ENCODE peak calls at places on chromosome 22, in six cellular contexts. One of them, this sample, is unnamed.

GRCh38 chr22:25626146-25626992 is 61.9 kb downstream of the GRK3 start:
- DNase-seq in sciatic nerve: no peak
- DNase-seq in RWPE1: no peak
- DNase-seq in naive thymus-derived CD8-positive, alpha-beta T cell: no peak
- DNase-seq in left ventricle myocardium superior: no peak
- DNase-seq in activated T-cell treated with anti-CD3 and anti-CD28 coated beads, Interleukin-2, amount 50 U/mL, for 4 hours: no peak
- DNase-seq in this sample: no peak

GRCh38 chr22:38955250-38955775 is 2.1 kb upstream of the APOBEC3A start:
- DNase-seq in sciatic nerve: no peak
- DNase-seq in RWPE1: no peak
- DNase-seq in naive thymus-derived CD8-positive, alpha-beta T cell: no peak
- DNase-seq in left ventricle myocardium superior: no peak
- DNase-seq in activated T-cell treated with anti-CD3 and anti-CD28 coated beads, Interleukin-2, amount 50 U/mL, for 4 hours: no peak
- DNase-seq in this sample: no peak

GRCh38 chr22:17470880-17471500 is 92.3 kb upstream of the SLC25A18 start:
- DNase-seq in sciatic nerve: no peak
- DNase-seq in RWPE1: no peak
- DNase-seq in naive thymus-derived CD8-positive, alpha-beta T cell: no peak
- DNase-seq in left ventricle myocardium superior: no peak
- DNase-seq in activated T-cell treated with anti-CD3 and anti-CD28 coated beads, Interleukin-2, amount 50 U/mL, for 4 hours: no peak
- DNase-seq in this sample: no peak

GRCh38 chr22:42904049-42904448 is 47.0 kb upstream of the ARFGAP3 start:
- DNase-seq in sciatic nerve: no peak
- DNase-seq in RWPE1: no peak
- DNase-seq in naive thymus-derived CD8-positive, alpha-beta T cell: no peak
- DNase-seq in left ventricle myocardium superior: peak
- DNase-seq in activated T-cell treated with anti-CD3 and anti-CD28 coated beads, Interleukin-2, amount 50 U/mL, for 4 hours: no peak
- DNase-seq in this sample: no peak

GRCh38 chr22:20963201-20964052 is 3.6 kb upstream of the AIFM3 start:
- DNase-seq in sciatic nerve: no peak
- DNase-seq in RWPE1: no peak
- DNase-seq in naive thymus-derived CD8-positive, alpha-beta T cell: no peak
- DNase-seq in left ventricle myocardium superior: no peak
- DNase-seq in activated T-cell treated with anti-CD3 and anti-CD28 coated beads, Interleukin-2, amount 50 U/mL, for 4 hours: no peak
- DNase-seq in this sample: no peak

GRCh38 chr22:37431811-37432707 is 4.8 kb upstream of the ELFN2 start:
- DNase-seq in sciatic nerve: no peak
- DNase-seq in RWPE1: peak
- DNase-seq in naive thymus-derived CD8-positive, alpha-beta T cell: no peak
- DNase-seq in left ventricle myocardium superior: peak
- DNase-seq in activated T-cell treated with anti-CD3 and anti-CD28 coated beads, Interleukin-2, amount 50 U/mL, for 4 hours: no peak
- DNase-seq in this sample: no peak

GRCh38 chr22:21657361-21658118 is 8.3 kb upstream of the PPIL2 start:
- DNase-seq in sciatic nerve: peak
- DNase-seq in RWPE1: peak
- DNase-seq in naive thymus-derived CD8-positive, alpha-beta T cell: peak
- DNase-seq in left ventricle myocardium superior: peak
- DNase-seq in activated T-cell treated with anti-CD3 and anti-CD28 coated beads, Interleukin-2, amount 50 U/mL, for 4 hours: peak
- DNase-seq in this sample: peak

GRCh38 chr22:45207981-45208664 is 32.6 kb downstream of the KIAA0930 start:
- DNase-seq in sciatic nerve: peak
- DNase-seq in RWPE1: no peak
- DNase-seq in naive thymus-derived CD8-positive, alpha-beta T cell: no peak
- DNase-seq in left ventricle myocardium superior: no peak
- DNase-seq in activated T-cell treated with anti-CD3 and anti-CD28 coated beads, Interleukin-2, amount 50 U/mL, for 4 hours: no peak
- DNase-seq in this sample: no peak

GRCh38 chr22:49023161-49023878 is 804.4 kb downstream of the BRD1 start:
- DNase-seq in sciatic nerve: peak
- DNase-seq in RWPE1: no peak
- DNase-seq in naive thymus-derived CD8-positive, alpha-beta T cell: no peak
- DNase-seq in left ventricle myocardium superior: no peak
- DNase-seq in activated T-cell treated with anti-CD3 and anti-CD28 coated beads, Interleukin-2, amount 50 U/mL, for 4 hours: no peak
- DNase-seq in this sample: no peak

GRCh38 chr22:50620861-50621490 is 7.0 kb downstream of the ARSA start:
- DNase-seq in sciatic nerve: no peak
- DNase-seq in RWPE1: no peak
- DNase-seq in naive thymus-derived CD8-positive, alpha-beta T cell: peak
- DNase-seq in left ventricle myocardium superior: no peak
- DNase-seq in activated T-cell treated with anti-CD3 and anti-CD28 coated beads, Interleukin-2, amount 50 U/mL, for 4 hours: no peak
- DNase-seq in this sample: no peak

GRCh38 chr22:45407793-45408192 is 5.6 kb downstream of the SMC1B start:
- DNase-seq in sciatic nerve: no peak
- DNase-seq in RWPE1: no peak
- DNase-seq in naive thymus-derived CD8-positive, alpha-beta T cell: no peak
- DNase-seq in left ventricle myocardium superior: no peak
- DNase-seq in activated T-cell treated with anti-CD3 and anti-CD28 coated beads, Interleukin-2, amount 50 U/mL, for 4 hours: no peak
- DNase-seq in this sample: no peak

GRCh38 chr22:40281717-40282116 is 64.6 kb upstream of the ADSL start:
- DNase-seq in sciatic nerve: no peak
- DNase-seq in RWPE1: peak
- DNase-seq in naive thymus-derived CD8-positive, alpha-beta T cell: no peak
- DNase-seq in left ventricle myocardium superior: peak
- DNase-seq in activated T-cell treated with anti-CD3 and anti-CD28 coated beads, Interleukin-2, amount 50 U/mL, for 4 hours: no peak
- DNase-seq in this sample: no peak

GRCh38 chr22:23534201-23534850 is 45.8 kb downstream of the IGLL1 start:
- DNase-seq in sciatic nerve: peak
- DNase-seq in RWPE1: no peak
- DNase-seq in naive thymus-derived CD8-positive, alpha-beta T cell: no peak
- DNase-seq in left ventricle myocardium superior: no peak
- DNase-seq in activated T-cell treated with anti-CD3 and anti-CD28 coated beads, Interleukin-2, amount 50 U/mL, for 4 hours: no peak
- DNase-seq in this sample: no peak

GRCh38 chr22:25072406-25072805 is 119.9 kb downstream of the KIAA1671 start:
- DNase-seq in sciatic nerve: no peak
- DNase-seq in RWPE1: no peak
- DNase-seq in naive thymus-derived CD8-positive, alpha-beta T cell: no peak
- DNase-seq in left ventricle myocardium superior: no peak
- DNase-seq in activated T-cell treated with anti-CD3 and anti-CD28 coated beads, Interleukin-2, amount 50 U/mL, for 4 hours: no peak
- DNase-seq in this sample: no peak

GRCh38 chr22:40709752-40710413 is 30.6 kb downstream of the MCHR1 start:
- DNase-seq in sciatic nerve: no peak
- DNase-seq in RWPE1: no peak
- DNase-seq in naive thymus-derived CD8-positive, alpha-beta T cell: no peak
- DNase-seq in left ventricle myocardium superior: peak
- DNase-seq in activated T-cell treated with anti-CD3 and anti-CD28 coated beads, Interleukin-2, amount 50 U/mL, for 4 hours: no peak
- DNase-seq in this sample: no peak

GRCh38 chr22:27554106-27554814 is 247.3 kb downstream of the MN1 start:
- DNase-seq in sciatic nerve: no peak
- DNase-seq in RWPE1: peak
- DNase-seq in naive thymus-derived CD8-positive, alpha-beta T cell: no peak
- DNase-seq in left ventricle myocardium superior: no peak
- DNase-seq in activated T-cell treated with anti-CD3 and anti-CD28 coated beads, Interleukin-2, amount 50 U/mL, for 4 hours: no peak
- DNase-seq in this sample: no peak

GRCh38 chr22:49290286-49290685 is 537.4 kb downstream of the BRD1 start:
- DNase-seq in sciatic nerve: no peak
- DNase-seq in RWPE1: no peak
- DNase-seq in naive thymus-derived CD8-positive, alpha-beta T cell: no peak
- DNase-seq in left ventricle myocardium superior: no peak
- DNase-seq in activated T-cell treated with anti-CD3 and anti-CD28 coated beads, Interleukin-2, amount 50 U/mL, for 4 hours: no peak
- DNase-seq in this sample: no peak